ENCODE peak calls at places on chromosome 2, in seven cellular contexts. Z is T-helper 2 cell; X is cardiac septum; P is omental fat pad; D is substantia nigra; B is stimulated activated CD4-positive, alpha-beta T cell treated with anti-CD3 and anti-CD28 coated beads, Interleukin-2, amount 100 ng/mL, for 48 hours; H is D341Med. A is an unnamed sample.

GRCh38 chr2:147471126-147471525 is 373.7 kb upstream of the ACVR2A start:
- DNase-seq in P (no peak), B (no peak), D (no peak), H (no peak), X (no peak), Z (no peak), A (no peak)

GRCh38 chr2:217996345-217996744 is 6.5 kb downstream of the TNS1 start:
- DNase-seq in Z (no peak), B (no peak), H (no peak), P (peak; percentile 54), D (no peak), X (no peak), A (peak; percentile 79)

GRCh38 chr2:241760301-241760771 is 16.3 kb upstream of the GAL3ST2 start:
- DNase-seq in Z (no peak), P (no peak), X (no peak), D (no peak), B (no peak), H (peak; percentile 3), A (no peak)

GRCh38 chr2:101850450-101850849 is 141.3 kb upstream of the IL1R2 start:
- DNase-seq in X (no peak), P (no peak), B (no peak), Z (no peak), H (no peak), D (no peak), A (no peak)

GRCh38 chr2:165587335-165587938 is 117.9 kb downstream of the CSRNP3 start:
- DNase-seq in Z (no peak), B (no peak), D (no peak), H (no peak), P (no peak), X (no peak), A (no peak)

GRCh38 chr2:101720732-101721131 is 23.2 kb downstream of the MAP4K4 start:
- DNase-seq in Z (no peak), H (no peak), B (no peak), D (no peak), X (no peak), P (no peak), A (no peak)

GRCh38 chr2:28751102-28751955 is at the start of gene PPP1CB:
- DNase-seq in P (peak; percentile 54), D (peak; percentile 95), B (peak; percentile 88), Z (peak; percentile 96), H (peak; percentile 98), X (peak; percentile 98), A (peak; percentile 96)

GRCh38 chr2:27958711-27959378 is 68.3 kb downstream of the BABAM2 start:
- DNase-seq in D (no peak), X (no peak), Z (no peak), B (no peak), P (no peak), H (no peak), A (no peak)

GRCh38 chr2:71517851-71518250 is 64.5 kb downstream of the DYSF start:
- DNase-seq in Z (no peak), X (no peak), B (no peak), P (no peak), D (no peak), H (no peak), A (no peak)

GRCh38 chr2:236672606-236673005 is 103.0 kb downstream of the ACKR3 start:
- DNase-seq in P (no peak), D (no peak), X (no peak), H (no peak), B (no peak), Z (no peak), A (no peak)

A was measured in SJSA1.